ENCODE peak calls at places on chromosome 1, in five cellular contexts. O, U, L, C and B are unnamed samples.

GRCh38 chr1:95386371-95386770 is 152.4 kb downstream of the RWDD3 start:
- DNase-seq in O (no peak), U (no peak), L (no peak), C (no peak), B (no peak)

GRCh38 chr1:202662081-202662480 is 48.2 kb downstream of the SYT2 start:
- DNase-seq in O (no peak), U (no peak), L (no peak), C (no peak), B (peak; percentile 18)

GRCh38 chr1:1782399-1783221 is 4.3 kb upstream of the NADK start:
- DNase-seq in O (peak; percentile 32), U (peak; percentile 80), L (no peak), C (no peak), B (peak; percentile 70)

GRCh38 chr1:212858461-212859265 is 588 bp downstream of the FLVCR1 start:
- DNase-seq in O (peak; percentile 20), U (peak; percentile 26), L (no peak), C (no peak), B (peak; percentile 34)

GRCh38 chr1:33349081-33349759 is 28.3 kb upstream of the A3GALT2 start:
- DNase-seq in O (no peak), U (peak; percentile 53), L (no peak), C (no peak), B (peak; percentile 50)

GRCh38 chr1:201694615-201695335 is 134.2 kb upstream of the IPO9 start:
- DNase-seq in O (no peak), U (no peak), L (no peak), C (no peak), B (no peak)

GRCh38 chr1:24112381-24113169 is 640 bp upstream of the MYOM3 start:
- DNase-seq in O (peak; percentile 72), U (peak; percentile 55), L (peak; percentile 26), C (no peak), B (peak; percentile 47)

GRCh38 chr1:170145061-170145460 is 698 bp upstream of the NTMT2 start:
- DNase-seq in O (no peak), U (no peak), L (no peak), C (no peak), B (no peak)

GRCh38 chr1:199002670-199003069 is 363.8 kb downstream of the PTPRC start:
- DNase-seq in O (no peak), U (no peak), L (no peak), C (no peak), B (no peak)

GRCh38 chr1:47717341-47717740 is 279.5 kb downstream of the FOXD2 start:
- DNase-seq in O (no peak), U (no peak), L (no peak), C (no peak), B (no peak)

GRCh38 chr1:158400901-158401300 is 1.6 kb upstream of the OR10T2 start:
- DNase-seq in O (no peak), U (no peak), L (no peak), C (no peak), B (no peak)

GRCh38 chr1:85427358-85427757 is 37.6 kb downstream of the DDAH1 start:
- DNase-seq in O (peak; percentile 54), U (no peak), L (no peak), C (peak; percentile 38), B (no peak)

GRCh38 chr1:33280091-33280661 is 23.9 kb downstream of the ZNF362 start:
- DNase-seq in O (no peak), U (no peak), L (no peak), C (no peak), B (no peak)

GRCh38 chr1:66261370-66261769 is 272.6 kb upstream of the SGIP1 start:
- DNase-seq in O (no peak), U (no peak), L (no peak), C (no peak), B (peak; percentile 39)

GRCh38 chr1:99590578-99591209 is 55.2 kb upstream of the PALMD start:
- DNase-seq in O (peak; percentile 77), U (no peak), L (no peak), C (no peak), B (peak; percentile 93)

GRCh38 chr1:9252999-9253398 is 18.4 kb downstream of the H6PD start:
- DNase-seq in O (no peak), U (no peak), L (no peak), C (no peak), B (no peak)

GRCh38 chr1:35935989-35936388 is 5.1 kb downstream of the AGO3 start:
- DNase-seq in O (no peak), U (no peak), L (no peak), C (no peak), B (no peak)

GRCh38 chr1:243638186-243638585 is 211.9 kb downstream of the AKT3 start:
- DNase-seq in O (no peak), U (no peak), L (no peak), C (no peak), B (no peak)

GRCh38 chr1:86436041-86436440 is 12.1 kb downstream of the CLCA2 start:
- DNase-seq in O (no peak), U (no peak), L (no peak), C (no peak), B (no peak)

GRCh38 chr1:39852876-39853275 is 30.4 kb downstream of the TRIT1 start:
- DNase-seq in O (no peak), U (no peak), L (no peak), C (no peak), B (no peak)

GRCh38 chr1:223271085-223271781 is 92.7 kb downstream of the SUSD4 start:
- DNase-seq in O (no peak), U (no peak), L (no peak), C (no peak), B (no peak)

GRCh38 chr1:15998929-15999328 is 5.1 kb upstream of the SRARP start:
- DNase-seq in O (no peak), U (no peak), L (no peak), C (no peak), B (no peak)

GRCh38 chr1:91819038-91819788 is 66.7 kb downstream of the TGFBR3 start:
- DNase-seq in O (no peak), U (no peak), L (no peak), C (no peak), B (no peak)

GRCh38 chr1:248873993-248874671 is 15.2 kb upstream of the ZNF692 start:
- DNase-seq in O (no peak), U (peak; percentile 86), L (peak; percentile 79), C (peak; percentile 88), B (no peak)

GRCh38 chr1:19754482-19754881 is 45.2 kb downstream of the TMCO4 start:
- DNase-seq in O (no peak), U (no peak), L (no peak), C (no peak), B (no peak)

GRCh38 chr1:166489670-166490436 is 323.1 kb upstream of the FAM78B start:
- DNase-seq in O (no peak), U (peak; percentile 28), L (no peak), C (no peak), B (peak; percentile 54)